ENCODE peak calls at places on chromosome 14, in four cellular contexts. L is ovary; D is effector memory CD4-positive, alpha-beta T cell; V is CD4-positive, alpha-beta memory T cell. A is an unnamed sample. For H3K4me1 and H3K9me3, the result is how much of the 10 kb centered on the place peaks cover.

GRCh38 chr14:98809792-98810191 is 462.2 kb downstream of the BCL11B start:
- DNase-seq in D (no peak), V (no peak), L (no peak), A (no peak)

GRCh38 chr14:71289536-71289935 is 382.3 kb downstream of the PCNX1 start:
- DNase-seq in L (no peak), V (peak), D (no peak), A (no peak)

GRCh38 chr14:79084861-79085260 is 914.7 kb downstream of the NRXN3 start:
- DNase-seq in V (no peak), D (no peak), L (no peak), A (no peak)

GRCh38 chr14:52862652-52863338 is 71.4 kb upstream of the GNPNAT1 start:
- DNase-seq in D (no peak), V (no peak), L (no peak), A (no peak)

GRCh38 chr14:104228221-104228620 is 89.8 kb downstream of the KIF26A start:
- DNase-seq in V (no peak), D (no peak), L (no peak), A (peak)

GRCh38 chr14:102027951-102028350 is 58.9 kb downstream of the HSP90AA1 start:
- DNase-seq in D (no peak), L (no peak), V (no peak), A (no peak)

GRCh38 chr14:94517641-94518257 is 8.5 kb upstream of the SERPINA12 start:
- DNase-seq in L (no peak), V (no peak), D (no peak), A (no peak)

GRCh38 chr14:87810711-87811110 is 182.3 kb downstream of the GALC start:
- DNase-seq in D (no peak), L (no peak), V (no peak), A (no peak)

GRCh38 chr14:65792208-65792905 is 379.8 kb downstream of the FUT8 start:
- DNase-seq in D (no peak), L (no peak), V (no peak), A (no peak)

GRCh38 chr14:89621009-89621421 is 204.0 kb upstream of the FOXN3 start:
- DNase-seq in D (peak), L (no peak), V (peak), A (no peak)

GRCh38 chr14:93219103-93219726 is 12.2 kb downstream of the UBR7 start:
- DNase-seq in D (peak), V (peak), L (no peak), A (no peak)

GRCh38 chr14:105487449-105487985 is 831 bp downstream of the CRIP1 start:
- DNase-seq in V (peak), L (no peak), D (peak), A (no peak)

GRCh38 chr14:101022121-101022520 is 118.6 kb upstream of the RTL1 start:
- DNase-seq in L (peak), V (no peak), D (no peak), A (no peak)

GRCh38 chr14:68233385-68233784 is 413.8 kb downstream of the RAD51B start:
- DNase-seq in D (no peak), V (no peak), L (no peak), A (no peak)

DNA sequence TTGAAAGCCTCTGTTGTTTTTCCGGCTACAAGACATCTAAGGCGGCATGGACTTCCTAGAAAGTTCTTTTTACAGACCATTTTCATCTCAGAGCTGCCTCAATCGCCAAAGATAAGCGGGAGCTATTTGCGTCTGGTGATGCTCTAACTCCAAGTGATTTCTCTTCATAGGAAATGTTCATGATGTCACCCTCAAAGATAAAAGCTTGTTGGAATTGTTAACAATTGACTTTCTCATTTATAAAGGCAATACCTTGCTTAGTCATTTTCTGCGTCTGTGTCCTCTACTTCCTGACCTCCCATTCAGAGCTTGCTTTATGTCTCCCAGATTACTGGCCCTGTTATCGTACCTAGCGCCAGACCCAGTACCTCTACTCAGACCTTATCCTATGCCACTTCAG is 259.0 kb upstream of the G2E3 start:
- DNase-seq in D (no peak), V (no peak), L (no peak), A (no peak)
- H3K27ac ChIP-seq in D (no peak), V (no peak), L (no peak), A (no peak)

GRCh38 chr14:24979725-24980239 is 70.2 kb downstream of the STXBP6 start:
- DNase-seq in L (no peak), D (no peak), V (no peak), A (no peak)
- H3K4me1 ChIP-seq in L (under half), D (under half), V (under half), A (under half)

GRCh38 chr14:106694638-106695393 is 1168.4 kb downstream of the TMEM121 start:
- DNase-seq in D (peak), L (no peak), V (peak), A (peak)

GRCh38 chr14:106690333-106690891 is 1164.0 kb downstream of the TMEM121 start:
- DNase-seq in L (no peak), V (no peak), D (no peak), A (no peak)

GRCh38 chr14:106686533-106686932 is 1160.2 kb downstream of the TMEM121 start:
- DNase-seq in L (no peak), D (no peak), V (no peak), A (no peak)

DNA sequence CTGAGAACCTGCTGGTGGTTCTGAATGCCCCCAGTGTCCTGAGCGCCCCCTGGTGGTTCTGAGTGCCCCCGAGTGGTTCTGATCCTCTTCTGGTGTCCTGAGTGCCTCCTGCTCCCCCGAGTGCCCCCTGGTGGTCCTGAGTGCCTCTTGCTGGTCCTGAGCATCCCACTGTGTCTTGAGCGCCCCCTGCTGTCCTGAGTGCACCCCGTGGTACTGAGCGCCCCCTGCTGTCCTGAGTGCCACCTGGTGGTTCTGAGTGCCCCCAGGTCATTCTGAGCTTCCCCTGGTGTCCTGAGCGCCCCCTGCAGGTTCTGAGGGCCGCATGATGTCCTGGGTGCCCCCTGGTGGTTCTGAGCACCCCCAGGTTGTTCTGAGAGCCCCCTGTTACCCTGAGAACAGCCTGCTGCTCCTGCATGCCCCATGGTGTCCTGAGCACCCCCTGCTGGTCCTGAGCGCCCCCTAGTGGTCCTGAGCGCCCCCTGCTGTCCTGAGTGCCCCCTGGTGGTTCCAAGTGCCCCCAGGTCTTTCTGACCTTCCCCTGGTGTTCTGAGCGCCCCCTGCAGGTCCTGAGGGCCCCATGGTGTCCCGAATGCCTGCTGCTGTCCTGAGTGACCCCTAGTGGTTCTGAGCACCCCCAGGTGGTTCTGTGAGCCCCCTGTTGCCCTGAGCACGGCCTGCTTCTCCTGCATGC is 1165.4 kb downstream of the TMEM121 start:
- DNase-seq in V (peak), L (no peak), D (peak), A (peak)
- H3K9me3 ChIP-seq in V (under half), L (under half), D (under half), A (under half)

GRCh38 chr14:91230363-91231035 is 14.0 kb downstream of the GPR68 start:
- DNase-seq in D (no peak), V (no peak), L (no peak), A (no peak)

GRCh38 chr14:91227183-91227628 is 17.3 kb downstream of the GPR68 start:
- DNase-seq in D (no peak), L (no peak), V (peak), A (no peak)

GRCh38 chr14:91229743-91230200 is 14.7 kb downstream of the GPR68 start:
- DNase-seq in V (peak), L (no peak), D (peak), A (no peak)

GRCh38 chr14:91228112-91229004 is 16.1 kb downstream of the GPR68 start:
- DNase-seq in L (no peak), D (peak), V (peak), A (no peak)

DNA sequence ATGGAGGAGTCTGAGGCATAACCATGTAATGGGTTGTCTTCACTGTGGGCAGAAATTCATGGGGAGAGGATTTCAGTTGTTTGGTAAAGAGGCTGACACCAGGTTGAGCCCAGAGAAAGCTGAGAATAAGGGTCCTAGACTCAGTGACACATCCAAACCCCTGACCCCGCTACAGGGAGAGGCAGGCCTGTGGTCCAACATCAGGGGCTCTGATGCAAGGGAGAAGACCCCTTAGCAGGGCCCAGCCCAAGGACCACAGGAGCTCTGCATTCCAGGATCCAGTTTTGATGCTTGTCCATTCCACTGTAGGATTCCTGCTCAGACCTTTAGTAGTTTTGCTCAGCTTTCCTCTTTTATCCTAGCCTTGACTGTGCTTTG is 15.5 kb downstream of the GPR68 start:
- DNase-seq in D (no peak), L (no peak), V (no peak), A (no peak)
- H3K27ac ChIP-seq in D (peak), L (no peak), V (peak), A (no peak)

DNA sequence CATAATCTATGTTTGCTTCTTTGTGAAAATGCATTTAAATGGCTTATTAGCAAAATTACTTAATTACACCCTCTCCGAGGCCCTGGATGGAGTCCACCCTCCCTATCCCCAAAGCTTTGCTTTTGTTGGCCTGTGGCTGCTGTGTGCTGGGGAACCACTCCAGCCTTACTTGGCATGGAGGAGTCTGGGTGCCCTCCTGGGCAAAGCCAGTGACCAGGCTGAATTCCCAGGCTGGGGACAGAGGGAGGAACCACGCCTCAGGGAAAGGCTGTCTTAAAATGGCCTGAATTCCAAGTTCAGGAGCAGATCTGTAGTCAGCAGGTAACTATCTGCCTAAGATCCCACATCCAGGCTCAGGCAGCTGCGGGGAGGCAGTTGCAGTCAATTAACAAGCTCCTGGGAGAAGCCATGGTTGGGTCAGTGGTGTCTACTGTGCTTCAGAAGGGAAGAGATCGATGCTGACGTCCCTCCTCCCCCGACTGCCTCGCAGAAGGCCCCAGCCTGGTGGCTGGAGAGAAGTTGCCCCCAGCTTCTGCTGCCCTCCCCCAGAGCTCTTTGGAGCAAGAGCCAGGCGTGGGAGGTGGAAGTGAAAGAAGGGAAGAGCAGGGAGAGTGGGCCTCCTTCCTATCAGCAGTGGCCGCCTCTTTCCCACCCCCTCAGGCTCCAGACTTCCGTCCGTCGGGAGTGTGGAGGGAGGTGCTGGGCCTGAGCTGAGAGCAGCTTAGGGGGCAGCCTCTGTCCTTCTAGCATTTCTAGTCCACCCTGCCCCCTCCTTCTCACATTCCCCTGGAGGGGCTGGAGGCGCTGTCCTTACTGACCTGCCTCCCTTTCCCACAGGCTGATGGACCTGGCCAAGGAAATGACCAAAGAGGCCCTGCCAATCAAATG is 11.3 kb downstream of the VASH1 start:
- DNase-seq in D (no peak), V (no peak), L (peak), A (no peak)
- H3K4me1 ChIP-seq in D (under half), V (under half), L (under half), A (under half)

DNA sequence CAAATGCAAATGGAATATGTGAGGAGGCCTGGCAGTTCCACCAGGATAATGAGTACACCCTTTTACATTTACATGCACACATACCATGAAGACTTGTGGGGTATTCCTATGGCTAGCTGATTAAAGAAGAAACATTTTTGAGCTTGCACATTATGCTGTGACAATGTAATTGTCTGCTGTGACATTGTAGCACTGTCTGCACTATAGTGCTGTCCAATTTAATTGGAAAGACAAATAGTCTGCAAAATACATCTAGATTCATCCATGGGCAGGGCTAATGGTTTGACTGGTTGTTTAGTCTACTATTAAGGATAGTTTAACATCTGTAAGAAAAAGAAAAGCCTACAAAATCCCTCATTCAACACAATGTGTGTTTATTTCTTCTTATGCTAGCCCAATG is 1005.6 kb upstream of the LRFN5 start:
- DNase-seq in L (no peak), D (no peak), V (no peak), A (no peak)
- H3K9me3 ChIP-seq in L (under half), D (under half), V (under half), A (under half)

A was measured in psoas muscle.